ENCODE peak calls at places on chromosomes 13 and 19, in ten cellular contexts. One of them, this sample, is unnamed.

GRCh38 chr19:53621885-53622710 is 9.7 kb upstream of the DPRX start:
- DNase-seq in SW 1271: no peak
- DNase-seq in nucleus accumbens: no peak
- DNase-seq in GM19239: no peak
- DNase-seq in stimulated activated CD8-positive, alpha-beta memory T cell treated with anti-CD3 and anti-CD28 coated beads, Interleukin-4, amount 100 ng/mL, for 4 hours: no peak
- DNase-seq in GF-D8: no peak
- DNase-seq in ureter: no peak
- DNase-seq in NCI-H748 treated with DMSO at 0.1 percent for 48 hours: no peak
- DNase-seq in SW480: peak; percentile 27
- DNase-seq in activated naive CD4-positive, alpha-beta T cell: no peak
- DNase-seq in this sample: no peak

GRCh38 chr13:106357198-106357597 is 178.3 kb downstream of the EFNB2 start:
- DNase-seq in SW 1271: no peak
- DNase-seq in nucleus accumbens: no peak
- DNase-seq in GM19239: no peak
- DNase-seq in stimulated activated CD8-positive, alpha-beta memory T cell treated with anti-CD3 and anti-CD28 coated beads, Interleukin-4, amount 100 ng/mL, for 4 hours: no peak
- DNase-seq in GF-D8: no peak
- DNase-seq in ureter: no peak
- DNase-seq in NCI-H748 treated with DMSO at 0.1 percent for 48 hours: no peak
- DNase-seq in SW480: no peak
- DNase-seq in activated naive CD4-positive, alpha-beta T cell: no peak
- DNase-seq in this sample: no peak

GRCh38 chr13:81658598-81659370 is 1317.9 kb upstream of the SPRY2 start:
- DNase-seq in SW 1271: no peak
- DNase-seq in nucleus accumbens: no peak
- DNase-seq in GM19239: no peak
- DNase-seq in stimulated activated CD8-positive, alpha-beta memory T cell treated with anti-CD3 and anti-CD28 coated beads, Interleukin-4, amount 100 ng/mL, for 4 hours: no peak
- DNase-seq in GF-D8: no peak
- DNase-seq in ureter: no peak
- DNase-seq in NCI-H748 treated with DMSO at 0.1 percent for 48 hours: no peak
- DNase-seq in SW480: no peak
- DNase-seq in activated naive CD4-positive, alpha-beta T cell: no peak
- DNase-seq in this sample: no peak

GRCh38 chr13:42330991-42331390 is 59.0 kb downstream of the AKAP11 start:
- DNase-seq in SW 1271: no peak
- DNase-seq in nucleus accumbens: no peak
- DNase-seq in GM19239: no peak
- DNase-seq in stimulated activated CD8-positive, alpha-beta memory T cell treated with anti-CD3 and anti-CD28 coated beads, Interleukin-4, amount 100 ng/mL, for 4 hours: no peak
- DNase-seq in GF-D8: no peak
- DNase-seq in ureter: no peak
- DNase-seq in NCI-H748 treated with DMSO at 0.1 percent for 48 hours: no peak
- DNase-seq in SW480: peak; percentile 10
- DNase-seq in activated naive CD4-positive, alpha-beta T cell: no peak
- DNase-seq in this sample: no peak

GRCh38 chr19:10430505-10431253 is 10.3 kb downstream of the PDE4A start:
- DNase-seq in SW 1271: no peak
- DNase-seq in nucleus accumbens: no peak
- DNase-seq in GM19239: no peak
- DNase-seq in stimulated activated CD8-positive, alpha-beta memory T cell treated with anti-CD3 and anti-CD28 coated beads, Interleukin-4, amount 100 ng/mL, for 4 hours: no peak
- DNase-seq in GF-D8: no peak
- DNase-seq in ureter: no peak
- DNase-seq in NCI-H748 treated with DMSO at 0.1 percent for 48 hours: no peak
- DNase-seq in SW480: no peak
- DNase-seq in activated naive CD4-positive, alpha-beta T cell: no peak
- DNase-seq in this sample: no peak

GRCh38 chr19:11798391-11799296 is at the start of gene ZNF491:
- DNase-seq in SW 1271: no peak
- DNase-seq in nucleus accumbens: peak; percentile 83
- DNase-seq in GM19239: peak; percentile 81
- DNase-seq in stimulated activated CD8-positive, alpha-beta memory T cell treated with anti-CD3 and anti-CD28 coated beads, Interleukin-4, amount 100 ng/mL, for 4 hours: peak; percentile 65
- DNase-seq in GF-D8: peak; percentile 72
- DNase-seq in ureter: peak; percentile 92
- DNase-seq in NCI-H748 treated with DMSO at 0.1 percent for 48 hours: peak; percentile 70
- DNase-seq in SW480: peak; percentile 85
- DNase-seq in activated naive CD4-positive, alpha-beta T cell: peak; percentile 81
- DNase-seq in this sample: no peak

GRCh38 chr13:93843082-93843481 is 616.5 kb downstream of the GPC6 start:
- DNase-seq in SW 1271: no peak
- DNase-seq in nucleus accumbens: no peak
- DNase-seq in GM19239: no peak
- DNase-seq in stimulated activated CD8-positive, alpha-beta memory T cell treated with anti-CD3 and anti-CD28 coated beads, Interleukin-4, amount 100 ng/mL, for 4 hours: no peak
- DNase-seq in GF-D8: no peak
- DNase-seq in ureter: no peak
- DNase-seq in NCI-H748 treated with DMSO at 0.1 percent for 48 hours: no peak
- DNase-seq in SW480: no peak
- DNase-seq in activated naive CD4-positive, alpha-beta T cell: no peak
- DNase-seq in this sample: no peak

GRCh38 chr13:105090244-105090643 is 1445.2 kb downstream of the EFNB2 start:
- DNase-seq in SW 1271: no peak
- DNase-seq in nucleus accumbens: no peak
- DNase-seq in GM19239: no peak
- DNase-seq in stimulated activated CD8-positive, alpha-beta memory T cell treated with anti-CD3 and anti-CD28 coated beads, Interleukin-4, amount 100 ng/mL, for 4 hours: no peak
- DNase-seq in GF-D8: no peak
- DNase-seq in ureter: no peak
- DNase-seq in NCI-H748 treated with DMSO at 0.1 percent for 48 hours: no peak
- DNase-seq in SW480: no peak
- DNase-seq in activated naive CD4-positive, alpha-beta T cell: no peak
- DNase-seq in this sample: peak; percentile 30

GRCh38 chr13:27362064-27362751 is 62.2 kb upstream of the GTF3A start:
- DNase-seq in SW 1271: peak; percentile 62
- DNase-seq in nucleus accumbens: peak; percentile 66
- DNase-seq in GM19239: peak; percentile 86
- DNase-seq in stimulated activated CD8-positive, alpha-beta memory T cell treated with anti-CD3 and anti-CD28 coated beads, Interleukin-4, amount 100 ng/mL, for 4 hours: peak; percentile 49
- DNase-seq in GF-D8: peak; percentile 51
- DNase-seq in ureter: peak; percentile 87
- DNase-seq in NCI-H748 treated with DMSO at 0.1 percent for 48 hours: peak; percentile 98
- DNase-seq in SW480: peak; percentile 87
- DNase-seq in activated naive CD4-positive, alpha-beta T cell: peak; percentile 69
- DNase-seq in this sample: no peak